ENCODE peak calls at places on chromosomes 1 and 21, in five cellular contexts. O is substantia nigra, P is lung microvascular endothelial cell, V is NCI-H1417 treated with DMSO at 0.1 percent for 48 hours, E is fibroblast of lung. Q is an unnamed sample.

GRCh38 chr1:186099362-186100064 is 275.5 kb downstream of the TPR start:
- DNase-seq in P (no peak), V (no peak), E (no peak), O (no peak), Q (no peak)

GRCh38 chr1:31366796-31367195 is 6.1 kb downstream of the FABP3 start:
- DNase-seq in O (no peak), E (no peak), P (no peak), V (no peak), Q (no peak)

GRCh38 chr21:42459583-42460215 is 36.3 kb downstream of the RSPH1 start:
- DNase-seq in E (no peak), V (no peak), O (no peak), P (no peak), Q (no peak)

GRCh38 chr1:203048555-203049051 is 22.3 kb downstream of the PPFIA4 start:
- DNase-seq in O (no peak), P (peak), V (no peak), E (no peak), Q (no peak)

GRCh38 chr1:241086686-241087085 is 270.3 kb downstream of the RGS7 start:
- DNase-seq in V (no peak), P (no peak), O (no peak), E (no peak), Q (no peak)

GRCh38 chr1:177255411-177255810 is 84.7 kb downstream of the BRINP2 start:
- DNase-seq in P (no peak), E (peak), V (no peak), O (no peak), Q (no peak)

GRCh38 chr1:2108213-2108876 is 58.1 kb downstream of the PRKCZ start:
- DNase-seq in V (no peak), O (peak), E (peak), P (peak), Q (peak)

GRCh38 chr1:158203693-158204457 is 23.2 kb downstream of the CD1D start:
- DNase-seq in P (peak), E (peak), V (no peak), O (peak), Q (peak)

GRCh38 chr1:2258122-2258812 is 30.1 kb downstream of the SKI start:
- DNase-seq in V (no peak), E (no peak), P (peak), O (no peak), Q (no peak)

GRCh38 chr1:206117151-206117948 is at the start of gene AVPR1B:
- DNase-seq in V (peak), O (no peak), P (peak), E (peak), Q (no peak)

GRCh38 chr1:23578997-23579363 is 19.7 kb upstream of the ID3 start:
- DNase-seq in O (no peak), P (no peak), V (no peak), E (no peak), Q (no peak)

GRCh38 chr1:184025242-184025675 is 12.3 kb downstream of the COLGALT2 start:
- DNase-seq in E (peak), P (no peak), V (no peak), O (no peak), Q (no peak)

GRCh38 chr1:181554465-181554864 is 71.1 kb downstream of the CACNA1E start:
- DNase-seq in O (peak), V (no peak), P (no peak), E (no peak), Q (no peak)

GRCh38 chr1:221468556-221468955 is 273.3 kb downstream of the DUSP10 start:
- DNase-seq in E (no peak), V (no peak), P (no peak), O (no peak), Q (no peak)

GRCh38 chr1:201516511-201517127 is 9.7 kb upstream of the CSRP1 start:
- DNase-seq in P (no peak), O (no peak), V (no peak), E (no peak), Q (no peak)

GRCh38 chr1:163826500-163826899 is 504.7 kb downstream of the NUF2 start:
- DNase-seq in V (peak), O (no peak), P (no peak), E (no peak), Q (no peak)

GRCh38 chr1:147545133-147545532 is 3.8 kb downstream of the BCL9 start:
- DNase-seq in P (no peak), V (no peak), O (no peak), E (peak), Q (no peak)

Q was measured in GM13977.